ENCODE peak calls at places on chromosomes 13 and 19, in ten cellular contexts. I, C, E, J, F, H, T, D, N and K are unnamed samples.

GRCh38 chr19:23403581-23404324 is 8.5 kb upstream of the ZNF91 start:
- DNase-seq in I (peak), C (no peak), E (no peak), J (no peak), F (no peak), H (no peak), T (no peak), D (no peak), N (no peak), K (peak)

GRCh38 chr13:107339209-107339608 is 771.3 kb upstream of the ARGLU1 start:
- DNase-seq in I (no peak), C (no peak), E (no peak), J (no peak), F (no peak), H (no peak), T (no peak), D (no peak), N (no peak), K (no peak)

GRCh38 chr19:28039677-28040381 is 1173.1 kb downstream of the UQCRFS1 start:
- DNase-seq in I (no peak), C (no peak), E (no peak), J (no peak), F (no peak), H (no peak), T (no peak), D (peak), N (no peak), K (no peak)

GRCh38 chr19:4800591-4801081 is 9.1 kb downstream of the FEM1A start:
- DNase-seq in I (no peak), C (no peak), E (no peak), J (no peak), F (peak), H (no peak), T (peak), D (no peak), N (no peak), K (peak)

GRCh38 chr13:24627864-24628418 is 52.3 kb upstream of the ATP12A start:
- DNase-seq in I (no peak), C (no peak), E (no peak), J (no peak), F (no peak), H (no peak), T (no peak), D (no peak), N (no peak), K (no peak)

GRCh38 chr13:33978653-33979052 is 160.7 kb downstream of the RFC3 start:
- DNase-seq in I (no peak), C (no peak), E (no peak), J (no peak), F (no peak), H (no peak), T (no peak), D (no peak), N (no peak), K (no peak)

GRCh38 chr19:56491399-56491798 is 14.3 kb upstream of the ZNF667 start:
- DNase-seq in I (no peak), C (no peak), E (no peak), J (no peak), F (no peak), H (no peak), T (no peak), D (no peak), N (no peak), K (no peak)

GRCh38 chr13:64272681-64273080 is 2857.0 kb upstream of the PCDH20 start:
- DNase-seq in I (no peak), C (no peak), E (no peak), J (no peak), F (no peak), H (no peak), T (no peak), D (no peak), N (no peak), K (no peak)

GRCh38 chr13:114115191-114115671 is 17.2 kb downstream of the RASA3 start:
- DNase-seq in I (peak), C (peak), E (no peak), J (no peak), F (peak), H (no peak), T (peak), D (no peak), N (peak), K (no peak)

GRCh38 chr13:83298636-83299035 is 583.6 kb downstream of the SLITRK1 start:
- DNase-seq in I (no peak), C (no peak), E (no peak), J (no peak), F (no peak), H (no peak), T (no peak), D (no peak), N (no peak), K (no peak)

GRCh38 chr13:30690282-30691188 is 44.8 kb upstream of the ALOX5AP start:
- DNase-seq in I (peak), C (peak), E (no peak), J (no peak), F (peak), H (no peak), T (peak), D (peak), N (peak), K (peak)

GRCh38 chr13:24110011-24110410 is 50.5 kb upstream of the SPATA13 start:
- DNase-seq in I (no peak), C (no peak), E (no peak), J (no peak), F (no peak), H (no peak), T (no peak), D (no peak), N (no peak), K (no peak)

GRCh38 chr19:19628499-19629134 is 597 bp upstream of the LPAR2 start:
- DNase-seq in I (peak), C (no peak), E (peak), J (peak), F (peak), H (no peak), T (peak), D (no peak), N (no peak), K (peak)

GRCh38 chr19:12952488-12953455 is 4.3 kb downstream of the GADD45GIP1 start:
- DNase-seq in I (no peak), C (no peak), E (no peak), J (no peak), F (no peak), H (no peak), T (no peak), D (peak), N (peak), K (no peak)

GRCh38 chr13:77136902-77137420 is 110.0 kb upstream of the FBXL3 start:
- DNase-seq in I (no peak), C (no peak), E (no peak), J (no peak), F (no peak), H (no peak), T (no peak), D (peak), N (no peak), K (no peak)